ENCODE peak calls at places on chromosomes 4 and X, in nine cellular contexts. K is stimulated activated CD4-positive, alpha-beta T cell treated with anti-CD3 and anti-CD28 coated beads, Interleukin-4, amount 100 ng/mL, for 4 hours; B is activated naive CD8-positive, alpha-beta T cell treated with anti-CD3 and anti-CD28 coated beads, Interleukin-2, amount 50 U/mL, for 24 hours; Q is endodermal cell; F is A172; A is breast epithelium; I is aorta; W is AG04449; P is NCI-H774. Z is an unnamed sample.
A peak's percentile ranks its signal among the peaks of the same experiment; 100 is the strongest.

GRCh38 chr4:5215321-5215720 is 164.0 kb downstream of the STK32B start:
- DNase-seq in W (no peak), A (no peak), I (no peak), B (no peak), P (no peak), F (no peak), Q (no peak), K (no peak), Z (no peak)

GRCh38 chrX:104315555-104315954 is 60.8 kb upstream of the ESX1 start:
- DNase-seq in W (no peak), K (no peak), P (no peak), A (no peak), F (peak; percentile 47), I (no peak), Q (no peak), B (no peak), Z (peak; percentile 44)

GRCh38 chrX:12770440-12770839 is 20.8 kb upstream of the PRPS2 start:
- DNase-seq in P (peak; percentile 3), Q (no peak), I (no peak), A (no peak), B (no peak), F (no peak), W (no peak), K (no peak), Z (peak; percentile 15)

GRCh38 chrX:140766024-140766611 is 56.6 kb downstream of the LINC00632 start:
- DNase-seq in I (peak; percentile 58), Q (peak; percentile 84), F (peak; percentile 5), B (peak; percentile 28), A (no peak), P (peak; percentile 2), W (no peak), K (peak; percentile 11), Z (no peak)

GRCh38 chr4:27128431-27128830 is 267.8 kb downstream of the STIM2 start:
- DNase-seq in A (no peak), Q (peak; percentile 17), W (no peak), K (no peak), I (no peak), P (no peak), F (no peak), B (no peak), Z (no peak)

GRCh38 chr4:57097711-57098110 is 12.5 kb downstream of the IGFBP7 start:
- DNase-seq in P (no peak), W (no peak), Q (no peak), I (no peak), F (no peak), B (no peak), K (no peak), A (no peak), Z (no peak)

GRCh38 chrX:38561126-38561868 is at the start of gene TSPAN7:
- DNase-seq in F (peak; percentile 29), P (peak; percentile 62), K (peak; percentile 81), Q (peak; percentile 88), B (peak; percentile 79), W (no peak), I (peak; percentile 83), A (peak; percentile 53), Z (no peak)

GRCh38 chr4:184893836-184894571 is 68.2 kb upstream of the ACSL1 start:
- DNase-seq in B (no peak), K (no peak), P (no peak), F (no peak), A (no peak), Q (no peak), W (no peak), I (no peak), Z (no peak)

GRCh38 chr4:17781831-17782287 is 438 bp upstream of the FAM184B start:
- DNase-seq in K (no peak), P (no peak), B (no peak), I (no peak), Q (no peak), F (no peak), W (no peak), A (no peak), Z (no peak)

GRCh38 chr4:118076958-118077766 is 42.9 kb downstream of the NDST3 start:
- DNase-seq in Q (peak; percentile 85), P (no peak), A (no peak), W (no peak), F (peak; percentile 22), B (peak; percentile 14), K (no peak), I (no peak), Z (no peak)

GRCh38 chr4:153530284-153530995 is 64.3 kb downstream of the TMEM131L start:
- DNase-seq in B (peak; percentile 53), I (no peak), F (no peak), K (peak; percentile 64), P (no peak), Q (no peak), A (no peak), W (no peak), Z (no peak)

GRCh38 chr4:151407466-151408379 is 1.3 kb upstream of the FHIP1A start:
- DNase-seq in B (peak; percentile 50), P (no peak), K (peak; percentile 29), W (no peak), I (peak; percentile 74), A (peak; percentile 51), F (no peak), Q (peak; percentile 75), Z (peak; percentile 34)

GRCh38 chr4:101621120-101621519 is 169.4 kb upstream of the BANK1 start:
- DNase-seq in I (no peak), K (no peak), Q (no peak), W (no peak), P (no peak), A (no peak), B (no peak), F (peak; percentile 13), Z (peak; percentile 4)

GRCh38 chr4:52856802-52857201 is 5.3 kb upstream of the RASL11B start:
- DNase-seq in P (no peak), K (no peak), Q (peak; percentile 13), F (no peak), B (no peak), I (no peak), W (no peak), A (no peak), Z (no peak)

GRCh38 chr4:6991249-6991648 is 51.9 kb upstream of the TADA2B start:
- DNase-seq in Q (no peak), K (no peak), W (no peak), P (no peak), B (no peak), A (no peak), I (no peak), F (no peak), Z (no peak)

GRCh38 chrX:39894626-39895025 is 203.1 kb downstream of the BCOR start:
- DNase-seq in Q (no peak), F (peak; percentile 28), W (no peak), K (no peak), B (no peak), A (no peak), I (no peak), P (no peak), Z (no peak)

GRCh38 chrX:67614414-67614813 is 70.6 kb downstream of the AR start:
- DNase-seq in I (no peak), K (no peak), W (no peak), F (no peak), P (no peak), Q (no peak), B (no peak), A (no peak), Z (no peak)

GRCh38 chrX:53456254-53456653 is 22.1 kb upstream of the HSD17B10 start:
- DNase-seq in P (no peak), A (no peak), Q (no peak), B (no peak), W (no peak), F (peak; percentile 26), I (no peak), K (no peak), Z (no peak)

GRCh38 chr4:126451237-126451885 is 1136.6 kb downstream of the FAT4 start:
- DNase-seq in W (no peak), I (no peak), F (no peak), Q (no peak), K (no peak), B (no peak), A (no peak), P (no peak), Z (peak; percentile 11)

GRCh38 chrX:105526431-105526830 is 295.9 kb upstream of the NRK start:
- DNase-seq in A (no peak), I (no peak), W (no peak), P (no peak), B (no peak), F (no peak), Q (no peak), K (no peak), Z (no peak)

GRCh38 chr4:94446386-94446785 is 5.4 kb upstream of the PDLIM5 start:
- DNase-seq in A (no peak), I (no peak), Q (no peak), B (no peak), F (peak; percentile 55), K (no peak), P (no peak), W (peak; percentile 84), Z (peak; percentile 70)

Z was measured in foreskin keratinocyte.